ENCODE peak calls at places on chromosomes 2 and 18, in nine cellular contexts. One of them, this sample, is unnamed.
A peak's percentile ranks its signal among the peaks of the same experiment; 100 is the strongest.

GRCh38 chr2:216740557-216741222 is 45.3 kb upstream of the IGFBP5 start:
- DNase-seq in CD8-positive, alpha-beta T cell: no peak
- DNase-seq in OCI-LY7: no peak
- DNase-seq in MM.1S: no peak
- DNase-seq in tibial artery: no peak
- DNase-seq in upper lobe of right lung: no peak
- DNase-seq in IMR-90: peak; percentile 93
- DNase-seq in heart left ventricle: no peak
- DNase-seq in lower lobe of right lung: no peak
- DNase-seq in this sample: no peak

GRCh38 chr2:88838165-88838635 is 146.7 kb downstream of the RPIA start:
- DNase-seq in CD8-positive, alpha-beta T cell: no peak
- DNase-seq in OCI-LY7: peak; percentile 100
- DNase-seq in MM.1S: no peak
- DNase-seq in tibial artery: no peak
- DNase-seq in upper lobe of right lung: no peak
- DNase-seq in IMR-90: no peak
- DNase-seq in heart left ventricle: no peak
- DNase-seq in lower lobe of right lung: no peak
- DNase-seq in this sample: no peak

GRCh38 chr18:39835303-39836030 is 2119.6 kb upstream of the PIK3C3 start:
- DNase-seq in CD8-positive, alpha-beta T cell: no peak
- DNase-seq in OCI-LY7: no peak
- DNase-seq in MM.1S: no peak
- DNase-seq in tibial artery: no peak
- DNase-seq in upper lobe of right lung: no peak
- DNase-seq in IMR-90: peak; percentile 2
- DNase-seq in heart left ventricle: no peak
- DNase-seq in lower lobe of right lung: no peak
- DNase-seq in this sample: no peak

GRCh38 chr2:240570531-240571313 is 2.4 kb downstream of the RNPEPL1 start:
- DNase-seq in CD8-positive, alpha-beta T cell: no peak
- DNase-seq in OCI-LY7: no peak
- DNase-seq in MM.1S: no peak
- DNase-seq in tibial artery: peak; percentile 56
- DNase-seq in upper lobe of right lung: peak; percentile 60
- DNase-seq in IMR-90: no peak
- DNase-seq in heart left ventricle: peak; percentile 13
- DNase-seq in lower lobe of right lung: peak; percentile 40
- DNase-seq in this sample: peak; percentile 7

GRCh38 chr2:116366212-116366611 is 1448.3 kb upstream of the DDX18 start:
- DNase-seq in CD8-positive, alpha-beta T cell: no peak
- DNase-seq in OCI-LY7: no peak
- DNase-seq in MM.1S: peak; percentile 55
- DNase-seq in tibial artery: no peak
- DNase-seq in upper lobe of right lung: no peak
- DNase-seq in IMR-90: no peak
- DNase-seq in heart left ventricle: no peak
- DNase-seq in lower lobe of right lung: no peak
- DNase-seq in this sample: no peak

GRCh38 chr2:121197369-121198091 is 87.5 kb downstream of the TFCP2L1 start:
- DNase-seq in CD8-positive, alpha-beta T cell: no peak
- DNase-seq in OCI-LY7: no peak
- DNase-seq in MM.1S: no peak
- DNase-seq in tibial artery: peak; percentile 97
- DNase-seq in upper lobe of right lung: peak; percentile 95
- DNase-seq in IMR-90: peak; percentile 35
- DNase-seq in heart left ventricle: no peak
- DNase-seq in lower lobe of right lung: peak; percentile 94
- DNase-seq in this sample: no peak

GRCh38 chr2:229054311-229054710 is 216.8 kb downstream of the PID1 start:
- DNase-seq in CD8-positive, alpha-beta T cell: no peak
- DNase-seq in OCI-LY7: no peak
- DNase-seq in MM.1S: no peak
- DNase-seq in tibial artery: no peak
- DNase-seq in upper lobe of right lung: no peak
- DNase-seq in IMR-90: no peak
- DNase-seq in heart left ventricle: no peak
- DNase-seq in lower lobe of right lung: no peak
- DNase-seq in this sample: no peak

GRCh38 chr2:31051213-31052185 is 86.7 kb downstream of the GALNT14 start:
- DNase-seq in CD8-positive, alpha-beta T cell: no peak
- DNase-seq in OCI-LY7: no peak
- DNase-seq in MM.1S: no peak
- DNase-seq in tibial artery: no peak
- DNase-seq in upper lobe of right lung: no peak
- DNase-seq in IMR-90: no peak
- DNase-seq in heart left ventricle: no peak
- DNase-seq in lower lobe of right lung: no peak
- DNase-seq in this sample: no peak

GRCh38 chr2:112481050-112481527 is 867 bp upstream of the TTL start:
- DNase-seq in CD8-positive, alpha-beta T cell: peak; percentile 86
- DNase-seq in OCI-LY7: peak; percentile 87
- DNase-seq in MM.1S: peak; percentile 85
- DNase-seq in tibial artery: peak; percentile 89
- DNase-seq in upper lobe of right lung: peak; percentile 92
- DNase-seq in IMR-90: peak; percentile 79
- DNase-seq in heart left ventricle: peak; percentile 85
- DNase-seq in lower lobe of right lung: peak; percentile 89
- DNase-seq in this sample: peak; percentile 85

GRCh38 chr2:185978634-185979405 is 240.2 kb downstream of the FSIP2 start:
- DNase-seq in CD8-positive, alpha-beta T cell: no peak
- DNase-seq in OCI-LY7: no peak
- DNase-seq in MM.1S: no peak
- DNase-seq in tibial artery: no peak
- DNase-seq in upper lobe of right lung: no peak
- DNase-seq in IMR-90: peak; percentile 4
- DNase-seq in heart left ventricle: no peak
- DNase-seq in lower lobe of right lung: no peak
- DNase-seq in this sample: no peak

GRCh38 chr2:162839419-162839818 is 852 bp upstream of the KCNH7 start:
- DNase-seq in CD8-positive, alpha-beta T cell: no peak
- DNase-seq in OCI-LY7: no peak
- DNase-seq in MM.1S: no peak
- DNase-seq in tibial artery: peak; percentile 41
- DNase-seq in upper lobe of right lung: peak; percentile 50
- DNase-seq in IMR-90: no peak
- DNase-seq in heart left ventricle: no peak
- DNase-seq in lower lobe of right lung: no peak
- DNase-seq in this sample: peak; percentile 38

GRCh38 chr2:235268535-235268934 is 225.3 kb upstream of the AGAP1 start:
- DNase-seq in CD8-positive, alpha-beta T cell: no peak
- DNase-seq in OCI-LY7: no peak
- DNase-seq in MM.1S: no peak
- DNase-seq in tibial artery: no peak
- DNase-seq in upper lobe of right lung: no peak
- DNase-seq in IMR-90: peak; percentile 67
- DNase-seq in heart left ventricle: no peak
- DNase-seq in lower lobe of right lung: no peak
- DNase-seq in this sample: no peak
- TF ChIP-seq CTCF in CD8-positive, alpha-beta T cell: no peak
- TF ChIP-seq CTCF in OCI-LY7: no peak
- TF ChIP-seq CTCF in MM.1S: no peak
- TF ChIP-seq CTCF in tibial artery: no peak
- TF ChIP-seq CTCF in upper lobe of right lung: no peak
- TF ChIP-seq CTCF in IMR-90: no peak
- TF ChIP-seq CTCF in heart left ventricle: no peak
- TF ChIP-seq CTCF in lower lobe of right lung: no peak
- TF ChIP-seq CTCF in this sample: no peak

DNA sequence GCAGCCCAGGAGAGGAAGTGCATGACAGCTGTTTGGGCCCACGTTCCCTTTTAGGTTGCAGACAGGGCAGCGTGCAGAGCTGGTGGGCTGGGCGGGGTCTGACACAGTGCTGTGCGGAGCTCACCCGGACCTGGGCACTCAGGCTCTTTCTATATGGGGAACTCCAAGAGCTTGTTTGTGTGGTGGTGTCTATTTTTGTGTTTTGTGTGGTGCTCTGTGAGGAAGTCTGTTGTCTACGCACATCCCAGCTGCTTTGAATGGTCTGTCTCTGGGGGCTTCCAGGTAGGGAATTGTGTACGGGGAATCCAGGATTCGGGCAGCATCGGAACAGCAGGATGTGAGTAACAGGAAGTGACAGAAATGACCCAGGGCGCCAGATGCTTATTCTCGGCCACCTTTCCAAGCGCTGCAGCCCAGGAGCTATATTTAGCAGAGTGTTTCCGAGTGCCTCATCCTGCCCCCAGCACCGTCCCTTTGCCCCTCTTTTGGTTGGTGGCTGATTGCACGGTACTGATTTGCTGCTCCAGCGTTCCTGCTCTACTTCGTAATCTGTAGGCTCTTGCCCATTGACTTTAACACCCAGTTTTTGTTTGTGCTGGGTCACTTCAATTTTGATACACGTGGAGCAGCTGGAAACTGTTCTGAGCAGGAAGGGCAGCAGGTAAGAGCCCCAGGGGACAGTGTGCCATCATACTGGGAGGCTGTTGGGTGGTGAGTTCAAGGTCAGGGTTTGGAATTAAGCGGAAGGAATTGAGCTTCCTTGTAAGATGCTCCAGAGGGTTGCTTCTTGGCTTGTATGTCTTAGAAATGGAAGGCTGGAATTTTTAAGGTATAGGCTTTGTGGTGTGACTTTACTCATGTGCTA is 64.7 kb downstream of the DGKD start:
- DNase-seq in CD8-positive, alpha-beta T cell: peak; percentile 79
- DNase-seq in OCI-LY7: peak; percentile 85
- DNase-seq in MM.1S: peak; percentile 74
- DNase-seq in tibial artery: peak; percentile 85
- DNase-seq in upper lobe of right lung: no peak
- DNase-seq in IMR-90: peak; percentile 57
- DNase-seq in heart left ventricle: peak; percentile 85
- DNase-seq in lower lobe of right lung: no peak
- DNase-seq in this sample: no peak
- H3K27ac ChIP-seq in CD8-positive, alpha-beta T cell: peak overlapping the region; percentile 55
- H3K27ac ChIP-seq in OCI-LY7: peak overlapping the region; percentile 69
- H3K27ac ChIP-seq in MM.1S: peak overlapping the region; percentile 87
- H3K27ac ChIP-seq in tibial artery: peak overlapping the region; percentile 83
- H3K27ac ChIP-seq in upper lobe of right lung: peak overlapping the region; percentile 55
- H3K27ac ChIP-seq in IMR-90: no peak overlapping the region
- H3K27ac ChIP-seq in heart left ventricle: peak overlapping the region; percentile 90
- H3K27ac ChIP-seq in lower lobe of right lung: peak overlapping the region; percentile 79
- H3K27ac ChIP-seq in this sample: no peak overlapping the region

GRCh38 chr2:144253743-144254142 is 266.2 kb downstream of the ZEB2 start:
- DNase-seq in CD8-positive, alpha-beta T cell: no peak
- DNase-seq in OCI-LY7: no peak
- DNase-seq in MM.1S: no peak
- DNase-seq in tibial artery: no peak
- DNase-seq in upper lobe of right lung: no peak
- DNase-seq in IMR-90: no peak
- DNase-seq in heart left ventricle: no peak
- DNase-seq in lower lobe of right lung: no peak
- DNase-seq in this sample: no peak

GRCh38 chr2:144254342-144255235 is 265.3 kb downstream of the ZEB2 start:
- DNase-seq in CD8-positive, alpha-beta T cell: no peak
- DNase-seq in OCI-LY7: peak; percentile 35
- DNase-seq in MM.1S: no peak
- DNase-seq in tibial artery: no peak
- DNase-seq in upper lobe of right lung: no peak
- DNase-seq in IMR-90: no peak
- DNase-seq in heart left ventricle: no peak
- DNase-seq in lower lobe of right lung: no peak
- DNase-seq in this sample: no peak

GRCh38 chr2:144258154-144258553 is 261.8 kb downstream of the ZEB2 start:
- DNase-seq in CD8-positive, alpha-beta T cell: no peak
- DNase-seq in OCI-LY7: no peak
- DNase-seq in MM.1S: no peak
- DNase-seq in tibial artery: no peak
- DNase-seq in upper lobe of right lung: no peak
- DNase-seq in IMR-90: no peak
- DNase-seq in heart left ventricle: no peak
- DNase-seq in lower lobe of right lung: no peak
- DNase-seq in this sample: no peak

GRCh38 chr2:144259332-144259731 is 260.6 kb downstream of the ZEB2 start:
- DNase-seq in CD8-positive, alpha-beta T cell: no peak
- DNase-seq in OCI-LY7: no peak
- DNase-seq in MM.1S: no peak
- DNase-seq in tibial artery: no peak
- DNase-seq in upper lobe of right lung: no peak
- DNase-seq in IMR-90: no peak
- DNase-seq in heart left ventricle: no peak
- DNase-seq in lower lobe of right lung: no peak
- DNase-seq in this sample: no peak

DNA sequence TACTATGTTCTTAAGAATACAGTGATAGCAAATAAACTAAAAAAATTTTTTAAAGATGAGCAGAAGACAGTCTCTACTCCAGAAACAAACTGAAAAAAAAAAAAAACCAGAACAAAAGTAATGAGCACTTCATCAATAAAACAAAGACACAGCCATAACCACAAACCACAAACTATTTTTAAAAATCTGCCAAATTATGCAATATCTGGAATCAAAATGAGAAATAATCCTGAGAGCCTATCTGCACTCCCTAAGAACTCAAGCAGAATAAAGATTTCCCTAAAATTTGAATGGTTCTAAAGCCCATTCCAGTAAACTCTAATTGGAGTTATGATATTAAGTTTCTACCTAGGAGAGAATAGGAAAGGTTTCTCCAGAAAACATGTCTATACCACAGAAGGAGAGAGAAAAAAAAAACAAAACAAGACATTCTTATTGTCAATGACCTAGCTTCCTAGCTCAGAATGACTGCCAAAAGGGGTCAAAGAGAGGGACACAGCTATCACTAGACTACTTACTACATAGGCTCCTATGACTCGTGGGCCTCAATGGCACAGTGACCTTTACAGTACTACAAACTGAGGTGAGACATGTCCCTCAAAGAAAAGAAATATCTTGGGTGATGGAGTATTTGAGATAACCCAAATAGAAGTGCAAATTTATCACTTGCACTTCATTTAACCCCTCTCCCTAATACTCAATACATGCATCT is 262.8 kb downstream of the ZEB2 start:
- DNase-seq in CD8-positive, alpha-beta T cell: no peak
- DNase-seq in OCI-LY7: no peak
- DNase-seq in MM.1S: no peak
- DNase-seq in tibial artery: no peak
- DNase-seq in upper lobe of right lung: no peak
- DNase-seq in IMR-90: peak; percentile 34
- DNase-seq in heart left ventricle: no peak
- DNase-seq in lower lobe of right lung: no peak
- DNase-seq in this sample: no peak
- H3K9me3 ChIP-seq in CD8-positive, alpha-beta T cell: no peaks in the 10 kb centered on the region
- H3K9me3 ChIP-seq in OCI-LY7: peaks cover 48% of the 10 kb centered on the region
- H3K9me3 ChIP-seq in MM.1S: no peaks in the 10 kb centered on the region
- H3K9me3 ChIP-seq in tibial artery: peaks cover 22% of the 10 kb centered on the region
- H3K9me3 ChIP-seq in upper lobe of right lung: peaks cover 8% of the 10 kb centered on the region
- H3K9me3 ChIP-seq in IMR-90: peaks cover 15% of the 10 kb centered on the region
- H3K9me3 ChIP-seq in heart left ventricle: peaks cover 46% of the 10 kb centered on the region
- H3K9me3 ChIP-seq in lower lobe of right lung: peaks cover 44% of the 10 kb centered on the region
- H3K9me3 ChIP-seq in this sample: peaks cover 9% of the 10 kb centered on the region

DNA sequence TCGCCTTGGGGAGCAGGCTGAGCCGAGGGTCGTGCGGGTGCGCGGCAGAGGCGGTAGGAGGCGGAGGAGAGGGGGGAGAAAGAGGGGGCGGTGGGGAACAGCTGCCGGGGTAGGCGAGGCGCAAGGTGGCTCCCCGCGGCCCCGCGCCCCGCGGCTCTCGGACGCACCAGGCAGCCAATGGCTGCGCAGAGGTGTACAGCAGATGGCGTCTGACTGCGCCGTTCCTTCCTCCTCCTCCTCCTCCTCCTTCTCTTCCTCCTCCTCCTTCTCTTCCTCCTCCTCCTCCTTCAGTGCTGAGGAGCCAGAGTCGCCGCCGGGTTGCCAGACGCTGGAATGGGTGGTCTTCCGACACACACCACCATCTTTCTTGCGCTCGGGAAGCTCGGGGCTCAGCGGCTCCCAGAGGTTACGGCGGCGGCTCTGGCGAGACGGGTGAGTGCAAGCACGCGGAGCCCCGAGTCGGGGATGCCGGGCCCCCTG is at the start of gene THSD7B:
- DNase-seq in CD8-positive, alpha-beta T cell: no peak
- DNase-seq in OCI-LY7: no peak
- DNase-seq in MM.1S: peak; percentile 49
- DNase-seq in tibial artery: no peak
- DNase-seq in upper lobe of right lung: peak; percentile 47
- DNase-seq in IMR-90: no peak
- DNase-seq in heart left ventricle: no peak
- DNase-seq in lower lobe of right lung: no peak
- DNase-seq in this sample: peak; percentile 31
- TF ChIP-seq CTCF in CD8-positive, alpha-beta T cell: no peak
- TF ChIP-seq CTCF in OCI-LY7: no peak
- TF ChIP-seq CTCF in MM.1S: no peak
- TF ChIP-seq CTCF in tibial artery: no peak
- TF ChIP-seq CTCF in upper lobe of right lung: no peak
- TF ChIP-seq CTCF in IMR-90: no peak
- TF ChIP-seq CTCF in heart left ventricle: no peak
- TF ChIP-seq CTCF in lower lobe of right lung: no peak
- TF ChIP-seq CTCF in this sample: peak; percentile 22

This sample was measured in WERI-Rb-1.